ENCODE peak calls at places on chromosomes 12 and 14, in six cellular contexts. One of them, this sample, is unnamed. For H3K27me3 and H3K36me3, the result is how much of the 10 kb centered on the place peaks cover.

GRCh38 chr14:65208548-65208947 is 106.2 kb upstream of the MAX start:
- DNase-seq in esophagus muscularis mucosa: no peak
- DNase-seq in GM23338: no peak
- DNase-seq in heart right ventricle: no peak
- DNase-seq in colonic mucosa: no peak
- DNase-seq in A673: no peak
- DNase-seq in this sample: no peak

GRCh38 chr12:27952510-27952909 is 20.0 kb downstream of the PTHLH start:
- DNase-seq in esophagus muscularis mucosa: no peak
- DNase-seq in GM23338: peak
- DNase-seq in heart right ventricle: no peak
- DNase-seq in colonic mucosa: no peak
- DNase-seq in A673: no peak
- DNase-seq in this sample: no peak

GRCh38 chr12:10395390-10395998 is 5.7 kb upstream of the KLRK1 start:
- DNase-seq in esophagus muscularis mucosa: no peak
- DNase-seq in GM23338: peak
- DNase-seq in heart right ventricle: peak
- DNase-seq in colonic mucosa: peak
- DNase-seq in A673: no peak
- DNase-seq in this sample: peak

GRCh38 chr14:75523771-75524171 is 1.5 kb downstream of the BATF start:
- DNase-seq in esophagus muscularis mucosa: peak
- DNase-seq in GM23338: no peak
- DNase-seq in heart right ventricle: no peak
- DNase-seq in colonic mucosa: no peak
- DNase-seq in A673: no peak
- DNase-seq in this sample: no peak

GRCh38 chr12:47967461-47968430 is 4.3 kb downstream of the TMEM106C start:
- DNase-seq in esophagus muscularis mucosa: no peak
- DNase-seq in GM23338: no peak
- DNase-seq in heart right ventricle: no peak
- DNase-seq in colonic mucosa: no peak
- DNase-seq in A673: no peak
- DNase-seq in this sample: no peak

GRCh38 chr12:88052686-88053085 is 23.5 kb upstream of the C12orf50 start:
- DNase-seq in esophagus muscularis mucosa: no peak
- DNase-seq in GM23338: peak
- DNase-seq in heart right ventricle: no peak
- DNase-seq in colonic mucosa: peak
- DNase-seq in A673: peak
- DNase-seq in this sample: no peak

GRCh38 chr14:102096569-102097188 is 9.8 kb upstream of the HSP90AA1 start:
- DNase-seq in esophagus muscularis mucosa: no peak
- DNase-seq in GM23338: peak
- DNase-seq in heart right ventricle: peak
- DNase-seq in colonic mucosa: peak
- DNase-seq in A673: peak
- DNase-seq in this sample: peak

GRCh38 chr14:95531473-95531872 is 3.4 kb upstream of the GLRX5 start:
- DNase-seq in esophagus muscularis mucosa: no peak
- DNase-seq in GM23338: no peak
- DNase-seq in heart right ventricle: no peak
- DNase-seq in colonic mucosa: no peak
- DNase-seq in A673: no peak
- DNase-seq in this sample: no peak

GRCh38 chr12:54032627-54033100 is at the start of gene HOXC5:
- DNase-seq in esophagus muscularis mucosa: no peak
- DNase-seq in GM23338: peak
- DNase-seq in heart right ventricle: peak
- DNase-seq in colonic mucosa: peak
- DNase-seq in A673: peak
- DNase-seq in this sample: peak

GRCh38 chr14:104509673-104510072 is 69.9 kb upstream of the C14orf180 start:
- DNase-seq in esophagus muscularis mucosa: no peak
- DNase-seq in GM23338: peak
- DNase-seq in heart right ventricle: no peak
- DNase-seq in colonic mucosa: no peak
- DNase-seq in A673: no peak
- DNase-seq in this sample: no peak

GRCh38 chr14:61539631-61540030 is 155.7 kb upstream of the HIF1A start:
- DNase-seq in esophagus muscularis mucosa: no peak
- DNase-seq in GM23338: no peak
- DNase-seq in heart right ventricle: no peak
- DNase-seq in colonic mucosa: no peak
- DNase-seq in A673: no peak
- DNase-seq in this sample: no peak

GRCh38 chr12:88141425-88141773 is 489 bp downstream of the CEP290 start:
- DNase-seq in esophagus muscularis mucosa: no peak
- DNase-seq in GM23338: no peak
- DNase-seq in heart right ventricle: no peak
- DNase-seq in colonic mucosa: no peak
- DNase-seq in A673: no peak
- DNase-seq in this sample: no peak

GRCh38 chr14:24196071-24197061 is 1.1 kb upstream of the TM9SF1 start:
- DNase-seq in esophagus muscularis mucosa: no peak
- DNase-seq in GM23338: peak
- DNase-seq in heart right ventricle: no peak
- DNase-seq in colonic mucosa: no peak
- DNase-seq in A673: no peak
- DNase-seq in this sample: no peak

GRCh38 chr12:106760184-106760531 is 14.3 kb upstream of the RIC8B start:
- DNase-seq in esophagus muscularis mucosa: no peak
- DNase-seq in GM23338: peak
- DNase-seq in heart right ventricle: no peak
- DNase-seq in colonic mucosa: no peak
- DNase-seq in A673: peak
- DNase-seq in this sample: no peak
- H3K27me3 ChIP-seq in esophagus muscularis mucosa: under half
- H3K27me3 ChIP-seq in GM23338: under half
- H3K27me3 ChIP-seq in heart right ventricle: under half
- H3K27me3 ChIP-seq in colonic mucosa: under half
- H3K27me3 ChIP-seq in A673: under half
- H3K27me3 ChIP-seq in this sample: under half

GRCh38 chr14:59069455-59069854 is 119.0 kb upstream of the DAAM1 start:
- DNase-seq in esophagus muscularis mucosa: no peak
- DNase-seq in GM23338: no peak
- DNase-seq in heart right ventricle: no peak
- DNase-seq in colonic mucosa: no peak
- DNase-seq in A673: no peak
- DNase-seq in this sample: no peak
- H3K27ac ChIP-seq in esophagus muscularis mucosa: no peak
- H3K27ac ChIP-seq in GM23338: no peak
- H3K27ac ChIP-seq in heart right ventricle: no peak
- H3K27ac ChIP-seq in colonic mucosa: no peak
- H3K27ac ChIP-seq in A673: no peak
- H3K27ac ChIP-seq in this sample: no peak

GRCh38 chr12:57498143-57498524 is 10.3 kb downstream of the MARS1 start:
- DNase-seq in esophagus muscularis mucosa: no peak
- DNase-seq in GM23338: peak
- DNase-seq in heart right ventricle: no peak
- DNase-seq in colonic mucosa: no peak
- DNase-seq in A673: no peak
- DNase-seq in this sample: no peak
- H3K36me3 ChIP-seq in esophagus muscularis mucosa: half or more
- H3K36me3 ChIP-seq in GM23338: half or more
- H3K36me3 ChIP-seq in heart right ventricle: under half
- H3K36me3 ChIP-seq in colonic mucosa: under half
- H3K36me3 ChIP-seq in A673: half or more
- H3K36me3 ChIP-seq in this sample: half or more

GRCh38 chr12:120586216-120586615 is 5.0 kb upstream of the POP5 start:
- DNase-seq in esophagus muscularis mucosa: no peak
- DNase-seq in GM23338: no peak
- DNase-seq in heart right ventricle: no peak
- DNase-seq in colonic mucosa: no peak
- DNase-seq in A673: no peak
- DNase-seq in this sample: no peak
- H3K27me3 ChIP-seq in esophagus muscularis mucosa: under half
- H3K27me3 ChIP-seq in GM23338: under half
- H3K27me3 ChIP-seq in heart right ventricle: under half
- H3K27me3 ChIP-seq in colonic mucosa: under half
- H3K27me3 ChIP-seq in A673: under half
- H3K27me3 ChIP-seq in this sample: under half

GRCh38 chr12:111753144-111753881 is 13.4 kb upstream of the ALDH2 start:
- DNase-seq in esophagus muscularis mucosa: no peak
- DNase-seq in GM23338: peak
- DNase-seq in heart right ventricle: peak
- DNase-seq in colonic mucosa: peak
- DNase-seq in A673: peak
- DNase-seq in this sample: peak

GRCh38 chr12:111756681-111757080 is 10.1 kb upstream of the ALDH2 start:
- DNase-seq in esophagus muscularis mucosa: no peak
- DNase-seq in GM23338: no peak
- DNase-seq in heart right ventricle: no peak
- DNase-seq in colonic mucosa: no peak
- DNase-seq in A673: no peak
- DNase-seq in this sample: no peak

GRCh38 chr12:111757361-111758119 is 9.2 kb upstream of the ALDH2 start:
- DNase-seq in esophagus muscularis mucosa: no peak
- DNase-seq in GM23338: no peak
- DNase-seq in heart right ventricle: peak
- DNase-seq in colonic mucosa: no peak
- DNase-seq in A673: no peak
- DNase-seq in this sample: no peak

GRCh38 chr12:111756196-111756595 is 10.5 kb upstream of the ALDH2 start:
- DNase-seq in esophagus muscularis mucosa: no peak
- DNase-seq in GM23338: no peak
- DNase-seq in heart right ventricle: no peak
- DNase-seq in colonic mucosa: no peak
- DNase-seq in A673: no peak
- DNase-seq in this sample: no peak

DNA sequence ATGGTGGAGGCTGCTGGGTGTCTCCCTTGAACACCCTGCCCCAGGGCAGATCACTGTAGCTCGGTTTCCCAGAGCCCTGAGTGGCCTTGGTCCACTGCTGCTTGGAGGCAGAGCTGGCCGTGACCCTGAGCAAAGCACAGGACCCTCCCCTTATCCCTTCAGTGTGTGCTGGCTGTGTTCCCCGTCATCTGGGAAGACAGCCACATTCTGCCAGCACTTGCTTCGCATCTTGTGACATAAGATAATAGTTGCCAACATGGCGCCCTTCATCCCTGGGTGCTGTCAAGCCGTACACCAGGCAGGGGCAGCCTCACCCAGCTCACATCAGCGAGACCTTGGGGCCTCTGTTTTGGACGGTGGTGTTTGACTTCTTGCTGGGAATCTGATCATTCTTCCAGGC is 12.1 kb upstream of the ALDH2 start:
- DNase-seq in esophagus muscularis mucosa: no peak
- DNase-seq in GM23338: no peak
- DNase-seq in heart right ventricle: peak
- DNase-seq in colonic mucosa: no peak
- DNase-seq in A673: no peak
- DNase-seq in this sample: no peak
- H3K27ac ChIP-seq in esophagus muscularis mucosa: no peak
- H3K27ac ChIP-seq in GM23338: no peak
- H3K27ac ChIP-seq in heart right ventricle: peak
- H3K27ac ChIP-seq in colonic mucosa: no peak
- H3K27ac ChIP-seq in A673: no peak
- H3K27ac ChIP-seq in this sample: peak

GRCh38 chr12:124400124-124400523 is 105.2 kb downstream of the RFLNA start:
- DNase-seq in esophagus muscularis mucosa: no peak
- DNase-seq in GM23338: no peak
- DNase-seq in heart right ventricle: no peak
- DNase-seq in colonic mucosa: no peak
- DNase-seq in A673: no peak
- DNase-seq in this sample: no peak

GRCh38 chr12:124399622-124400021 is 104.7 kb downstream of the RFLNA start:
- DNase-seq in esophagus muscularis mucosa: no peak
- DNase-seq in GM23338: peak
- DNase-seq in heart right ventricle: no peak
- DNase-seq in colonic mucosa: peak
- DNase-seq in A673: no peak
- DNase-seq in this sample: no peak

GRCh38 chr12:124403273-124403672 is 108.4 kb downstream of the RFLNA start:
- DNase-seq in esophagus muscularis mucosa: no peak
- DNase-seq in GM23338: no peak
- DNase-seq in heart right ventricle: peak
- DNase-seq in colonic mucosa: no peak
- DNase-seq in A673: no peak
- DNase-seq in this sample: no peak

GRCh38 chr12:124402281-124403066 is 107.6 kb downstream of the RFLNA start:
- DNase-seq in esophagus muscularis mucosa: no peak
- DNase-seq in GM23338: no peak
- DNase-seq in heart right ventricle: no peak
- DNase-seq in colonic mucosa: no peak
- DNase-seq in A673: no peak
- DNase-seq in this sample: no peak

DNA sequence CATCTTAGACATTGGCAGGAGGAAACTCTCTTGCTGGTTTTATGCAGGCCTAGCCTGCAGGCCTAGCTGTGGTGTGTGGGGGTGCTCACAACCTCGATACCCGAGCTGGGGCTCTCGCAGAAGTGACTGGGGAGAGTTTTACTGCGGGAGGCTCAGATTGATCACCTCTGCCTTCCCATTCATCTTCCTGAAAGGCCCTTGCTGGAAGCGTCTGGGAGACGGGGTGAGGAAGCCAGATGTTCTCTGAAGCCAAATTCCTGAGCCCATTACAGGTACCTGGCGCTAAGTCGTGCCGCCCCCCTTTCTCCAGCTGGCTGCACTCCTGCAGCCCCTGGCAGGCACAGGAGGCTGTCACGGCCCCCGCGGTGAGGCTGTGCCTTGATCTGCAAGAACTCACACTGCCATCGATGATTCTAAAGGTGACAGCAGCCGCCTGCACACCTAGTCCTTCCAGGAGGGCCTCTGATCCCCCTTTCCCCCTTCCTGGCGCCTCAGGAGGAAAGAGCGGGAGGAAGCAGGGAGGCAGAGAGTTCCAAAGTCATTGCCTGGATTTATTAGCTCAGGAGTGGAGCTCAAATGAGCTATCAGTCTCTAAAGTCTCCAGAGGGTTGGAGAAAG is 106.8 kb downstream of the RFLNA start:
- DNase-seq in esophagus muscularis mucosa: no peak
- DNase-seq in GM23338: no peak
- DNase-seq in heart right ventricle: no peak
- DNase-seq in colonic mucosa: no peak
- DNase-seq in A673: no peak
- DNase-seq in this sample: no peak
- H3K36me3 ChIP-seq in esophagus muscularis mucosa: under half
- H3K36me3 ChIP-seq in GM23338: under half
- H3K36me3 ChIP-seq in heart right ventricle: under half
- H3K36me3 ChIP-seq in colonic mucosa: under half
- H3K36me3 ChIP-seq in A673: under half
- H3K36me3 ChIP-seq in this sample: under half

This sample was measured in gastrocnemius medialis.